ENCODE peak calls at places on chromosomes 2 and 18, in seven cellular contexts. One of them, this sample, is unnamed. For H3K36me3, the result is how much of the 10 kb centered on the place peaks cover.

GRCh38 chr18:78659748-78660147 is 319.9 kb upstream of the SALL3 start:
- DNase-seq in A673: no peak
- DNase-seq in CD8-positive, alpha-beta T cell: no peak
- DNase-seq in GM06990: no peak
- DNase-seq in lower lobe of right lung: no peak
- DNase-seq in fibroblast of lung: no peak
- DNase-seq in heart right ventricle: no peak
- DNase-seq in this sample: no peak

GRCh38 chr2:142557391-142557790 is 320.1 kb upstream of the KYNU start:
- DNase-seq in fibroblast of lung: no peak
- DNase-seq in heart right ventricle: no peak
- DNase-seq in A673: peak
- DNase-seq in CD8-positive, alpha-beta T cell: no peak
- DNase-seq in GM06990: no peak
- DNase-seq in lower lobe of right lung: no peak
- DNase-seq in this sample: no peak

GRCh38 chr18:23964282-23965238 is 50.0 kb upstream of the TTC39C start:
- DNase-seq in A673: no peak
- DNase-seq in lower lobe of right lung: no peak
- DNase-seq in heart right ventricle: no peak
- DNase-seq in GM06990: no peak
- DNase-seq in CD8-positive, alpha-beta T cell: peak
- DNase-seq in fibroblast of lung: no peak
- DNase-seq in this sample: no peak

GRCh38 chr2:128689971-128690370 is 371.3 kb upstream of the HS6ST1 start:
- DNase-seq in A673: no peak
- DNase-seq in lower lobe of right lung: no peak
- DNase-seq in GM06990: no peak
- DNase-seq in heart right ventricle: no peak
- DNase-seq in fibroblast of lung: no peak
- DNase-seq in CD8-positive, alpha-beta T cell: no peak
- DNase-seq in this sample: no peak

GRCh38 chr2:237195396-237196119 is 109.9 kb downstream of the COPS8 start:
- DNase-seq in lower lobe of right lung: no peak
- DNase-seq in CD8-positive, alpha-beta T cell: no peak
- DNase-seq in heart right ventricle: no peak
- DNase-seq in fibroblast of lung: no peak
- DNase-seq in A673: no peak
- DNase-seq in GM06990: no peak
- DNase-seq in this sample: peak

GRCh38 chr2:9473308-9473984 is 905 bp upstream of the IAH1 start:
- DNase-seq in GM06990: peak
- DNase-seq in A673: no peak
- DNase-seq in fibroblast of lung: no peak
- DNase-seq in lower lobe of right lung: no peak
- DNase-seq in heart right ventricle: no peak
- DNase-seq in CD8-positive, alpha-beta T cell: peak
- DNase-seq in this sample: no peak

GRCh38 chr2:18117592-18117991 is 239.1 kb downstream of the KCNS3 start:
- DNase-seq in fibroblast of lung: peak
- DNase-seq in GM06990: no peak
- DNase-seq in lower lobe of right lung: peak
- DNase-seq in heart right ventricle: peak
- DNase-seq in CD8-positive, alpha-beta T cell: no peak
- DNase-seq in A673: peak
- DNase-seq in this sample: no peak

GRCh38 chr18:41162191-41162590 is 792.8 kb upstream of the PIK3C3 start:
- DNase-seq in fibroblast of lung: no peak
- DNase-seq in CD8-positive, alpha-beta T cell: no peak
- DNase-seq in lower lobe of right lung: no peak
- DNase-seq in A673: no peak
- DNase-seq in heart right ventricle: no peak
- DNase-seq in GM06990: no peak
- DNase-seq in this sample: no peak

GRCh38 chr2:180015951-180016709 is 9.0 kb upstream of the CWC22 start:
- DNase-seq in CD8-positive, alpha-beta T cell: no peak
- DNase-seq in heart right ventricle: no peak
- DNase-seq in A673: peak
- DNase-seq in fibroblast of lung: peak
- DNase-seq in lower lobe of right lung: no peak
- DNase-seq in GM06990: no peak
- DNase-seq in this sample: no peak

GRCh38 chr2:119178811-119179601 is 20.5 kb upstream of the C1QL2 start:
- DNase-seq in GM06990: no peak
- DNase-seq in lower lobe of right lung: no peak
- DNase-seq in CD8-positive, alpha-beta T cell: no peak
- DNase-seq in fibroblast of lung: no peak
- DNase-seq in heart right ventricle: no peak
- DNase-seq in A673: no peak
- DNase-seq in this sample: peak

GRCh38 chr2:44833123-44834069 is 108.1 kb upstream of the SIX3 start:
- DNase-seq in GM06990: peak
- DNase-seq in heart right ventricle: no peak
- DNase-seq in A673: no peak
- DNase-seq in fibroblast of lung: peak
- DNase-seq in CD8-positive, alpha-beta T cell: no peak
- DNase-seq in lower lobe of right lung: no peak
- DNase-seq in this sample: peak

GRCh38 chr2:213021971-213022899 is 129.2 kb downstream of the IKZF2 start:
- DNase-seq in lower lobe of right lung: no peak
- DNase-seq in fibroblast of lung: peak
- DNase-seq in heart right ventricle: no peak
- DNase-seq in GM06990: peak
- DNase-seq in CD8-positive, alpha-beta T cell: no peak
- DNase-seq in A673: no peak
- DNase-seq in this sample: no peak

GRCh38 chr2:69936913-69937312 is 22.0 kb downstream of the MXD1 start:
- DNase-seq in heart right ventricle: no peak
- DNase-seq in lower lobe of right lung: no peak
- DNase-seq in fibroblast of lung: no peak
- DNase-seq in A673: no peak
- DNase-seq in GM06990: no peak
- DNase-seq in CD8-positive, alpha-beta T cell: no peak
- DNase-seq in this sample: no peak
- H3K36me3 ChIP-seq in heart right ventricle: half or more
- H3K36me3 ChIP-seq in lower lobe of right lung: half or more
- H3K36me3 ChIP-seq in fibroblast of lung: under half
- H3K36me3 ChIP-seq in A673: under half
- H3K36me3 ChIP-seq in GM06990: under half
- H3K36me3 ChIP-seq in CD8-positive, alpha-beta T cell: under half
- H3K36me3 ChIP-seq in this sample: under half

GRCh38 chr18:13217466-13217961 is 1.0 kb upstream of the LDLRAD4 start:
- DNase-seq in fibroblast of lung: no peak
- DNase-seq in lower lobe of right lung: peak
- DNase-seq in A673: peak
- DNase-seq in GM06990: peak
- DNase-seq in heart right ventricle: peak
- DNase-seq in CD8-positive, alpha-beta T cell: peak
- DNase-seq in this sample: no peak

GRCh38 chr18:13218376-13219011 is at the start of gene LDLRAD4:
- DNase-seq in lower lobe of right lung: no peak
- DNase-seq in fibroblast of lung: no peak
- DNase-seq in GM06990: no peak
- DNase-seq in heart right ventricle: peak
- DNase-seq in A673: peak
- DNase-seq in CD8-positive, alpha-beta T cell: peak
- DNase-seq in this sample: no peak

GRCh38 chr18:13217971-13218375 is 587 bp upstream of the LDLRAD4 start:
- DNase-seq in GM06990: no peak
- DNase-seq in A673: no peak
- DNase-seq in lower lobe of right lung: no peak
- DNase-seq in CD8-positive, alpha-beta T cell: no peak
- DNase-seq in heart right ventricle: peak
- DNase-seq in fibroblast of lung: no peak
- DNase-seq in this sample: no peak

GRCh38 chr18:13216092-13216582 is 2.4 kb upstream of the LDLRAD4 start:
- DNase-seq in CD8-positive, alpha-beta T cell: peak
- DNase-seq in fibroblast of lung: peak
- DNase-seq in A673: peak
- DNase-seq in GM06990: no peak
- DNase-seq in heart right ventricle: peak
- DNase-seq in lower lobe of right lung: peak
- DNase-seq in this sample: peak

GRCh38 chr18:13216732-13217465 is 1.7 kb upstream of the LDLRAD4 start:
- DNase-seq in CD8-positive, alpha-beta T cell: peak
- DNase-seq in lower lobe of right lung: no peak
- DNase-seq in A673: peak
- DNase-seq in GM06990: no peak
- DNase-seq in heart right ventricle: peak
- DNase-seq in fibroblast of lung: no peak
- DNase-seq in this sample: no peak
- H3K4me3 ChIP-seq in CD8-positive, alpha-beta T cell: peak
- H3K4me3 ChIP-seq in lower lobe of right lung: peak
- H3K4me3 ChIP-seq in A673: peak
- H3K4me3 ChIP-seq in GM06990: no peak
- H3K4me3 ChIP-seq in heart right ventricle: peak
- H3K4me3 ChIP-seq in fibroblast of lung: no peak
- H3K4me3 ChIP-seq in this sample: peak

GRCh38 chr2:176106636-176107539 is at the start of gene HOXD11:
- DNase-seq in GM06990: no peak
- DNase-seq in lower lobe of right lung: no peak
- DNase-seq in A673: peak
- DNase-seq in CD8-positive, alpha-beta T cell: no peak
- DNase-seq in heart right ventricle: no peak
- DNase-seq in fibroblast of lung: no peak
- DNase-seq in this sample: no peak
- TF ChIP-seq CTCF in GM06990: no peak
- TF ChIP-seq CTCF in lower lobe of right lung: no peak
- TF ChIP-seq CTCF in A673: no peak
- TF ChIP-seq CTCF in CD8-positive, alpha-beta T cell: no peak
- TF ChIP-seq CTCF in heart right ventricle: no peak
- TF ChIP-seq CTCF in fibroblast of lung: no peak
- TF ChIP-seq CTCF in this sample: no peak

GRCh38 chr2:241158546-241158900 is 8.3 kb downstream of the PPP1R7 start:
- DNase-seq in fibroblast of lung: no peak
- DNase-seq in A673: no peak
- DNase-seq in CD8-positive, alpha-beta T cell: no peak
- DNase-seq in GM06990: no peak
- DNase-seq in heart right ventricle: no peak
- DNase-seq in lower lobe of right lung: no peak
- DNase-seq in this sample: no peak
- H3K36me3 ChIP-seq in fibroblast of lung: under half
- H3K36me3 ChIP-seq in A673: under half
- H3K36me3 ChIP-seq in CD8-positive, alpha-beta T cell: under half
- H3K36me3 ChIP-seq in GM06990: under half
- H3K36me3 ChIP-seq in heart right ventricle: half or more
- H3K36me3 ChIP-seq in lower lobe of right lung: half or more
- H3K36me3 ChIP-seq in this sample: under half

DNA sequence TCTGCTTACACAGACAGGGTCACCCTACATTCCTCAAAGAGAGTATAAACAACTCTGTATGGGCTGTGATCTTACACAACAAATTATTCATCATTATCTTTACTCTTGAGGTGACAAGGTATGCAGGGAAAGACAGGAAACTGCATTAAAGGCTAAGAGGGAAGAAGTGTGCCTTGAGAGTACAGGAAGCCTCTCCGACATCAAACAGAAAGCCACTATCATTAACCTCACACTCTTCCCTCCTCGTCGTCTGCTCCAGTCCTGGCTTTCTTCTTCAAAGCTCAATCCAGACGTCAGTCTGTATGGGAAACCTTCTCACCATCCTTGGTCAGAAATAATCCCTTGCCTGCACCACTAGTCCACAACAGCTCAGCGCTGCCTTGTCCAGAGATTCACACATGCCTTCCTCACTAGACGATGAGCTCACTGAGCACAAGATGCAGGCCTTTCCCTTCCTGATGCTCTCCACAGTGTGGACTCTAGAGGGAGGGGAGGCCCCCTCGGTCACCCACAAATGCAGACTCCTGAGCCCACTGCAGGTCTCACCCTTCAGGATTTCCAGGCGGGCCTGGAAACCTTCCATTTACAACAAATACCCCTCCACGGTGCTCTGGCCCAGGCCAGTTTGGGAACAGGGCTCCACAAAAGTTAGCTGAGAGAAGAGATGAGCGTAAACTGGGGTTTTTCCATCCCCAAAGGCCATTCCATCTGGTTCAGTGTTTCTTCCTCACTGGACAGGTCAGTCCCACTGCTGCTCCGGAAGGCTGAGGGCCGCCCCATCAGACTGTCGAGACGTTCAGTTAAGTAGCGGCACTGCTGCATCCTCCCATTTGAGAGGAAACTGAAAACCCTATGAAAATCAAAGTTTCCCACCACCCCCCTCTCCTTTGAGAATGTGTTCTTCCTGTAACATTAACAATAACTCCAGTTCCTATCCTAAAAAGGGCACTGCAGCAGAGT is 55.9 kb downstream of the UXS1 start:
- DNase-seq in GM06990: no peak
- DNase-seq in fibroblast of lung: peak
- DNase-seq in heart right ventricle: no peak
- DNase-seq in CD8-positive, alpha-beta T cell: peak
- DNase-seq in A673: no peak
- DNase-seq in lower lobe of right lung: no peak
- DNase-seq in this sample: no peak
- H3K4me3 ChIP-seq in GM06990: no peak
- H3K4me3 ChIP-seq in fibroblast of lung: peak
- H3K4me3 ChIP-seq in heart right ventricle: no peak
- H3K4me3 ChIP-seq in CD8-positive, alpha-beta T cell: peak
- H3K4me3 ChIP-seq in A673: no peak
- H3K4me3 ChIP-seq in lower lobe of right lung: no peak
- H3K4me3 ChIP-seq in this sample: no peak

GRCh38 chr2:85635636-85636035 is 19.6 kb downstream of the USP39 start:
- DNase-seq in GM06990: no peak
- DNase-seq in CD8-positive, alpha-beta T cell: no peak
- DNase-seq in lower lobe of right lung: no peak
- DNase-seq in heart right ventricle: no peak
- DNase-seq in fibroblast of lung: no peak
- DNase-seq in A673: no peak
- DNase-seq in this sample: no peak
- TF ChIP-seq CTCF in GM06990: no peak
- TF ChIP-seq CTCF in CD8-positive, alpha-beta T cell: no peak
- TF ChIP-seq CTCF in lower lobe of right lung: no peak
- TF ChIP-seq CTCF in heart right ventricle: no peak
- TF ChIP-seq CTCF in fibroblast of lung: no peak
- TF ChIP-seq CTCF in A673: no peak
- TF ChIP-seq CTCF in this sample: no peak

GRCh38 chr2:230205034-230205433 is 14.8 kb downstream of the SP110 start:
- DNase-seq in A673: no peak
- DNase-seq in fibroblast of lung: no peak
- DNase-seq in heart right ventricle: no peak
- DNase-seq in GM06990: no peak
- DNase-seq in lower lobe of right lung: no peak
- DNase-seq in CD8-positive, alpha-beta T cell: no peak
- DNase-seq in this sample: no peak
- H3K36me3 ChIP-seq in A673: under half
- H3K36me3 ChIP-seq in fibroblast of lung: under half
- H3K36me3 ChIP-seq in heart right ventricle: half or more
- H3K36me3 ChIP-seq in GM06990: under half
- H3K36me3 ChIP-seq in lower lobe of right lung: half or more
- H3K36me3 ChIP-seq in CD8-positive, alpha-beta T cell: half or more
- H3K36me3 ChIP-seq in this sample: under half

This sample was measured in kidney epithelial cell.